ENCODE peak calls at places on chromosome 1, in eight cellular contexts. One of them, this sample, is unnamed.

GRCh38 chr1:86846166-86846647 is 67.7 kb downstream of the SELENOF start:
- DNase-seq in A549: no peak
- DNase-seq in tibial nerve: peak; percentile 7
- DNase-seq in fibroblast of the aortic adventitia: peak; percentile 99
- DNase-seq in A673: peak; percentile 95
- DNase-seq in uterus: no peak
- DNase-seq in SK-N-SH: peak; percentile 7
- DNase-seq in fibroblast of pulmonary artery: peak; percentile 91
- DNase-seq in this sample: peak; percentile 92

GRCh38 chr1:246246430-246246829 is 260.6 kb downstream of the SMYD3 start:
- DNase-seq in A549: no peak
- DNase-seq in tibial nerve: no peak
- DNase-seq in fibroblast of the aortic adventitia: peak; percentile 7
- DNase-seq in A673: no peak
- DNase-seq in uterus: no peak
- DNase-seq in SK-N-SH: no peak
- DNase-seq in fibroblast of pulmonary artery: no peak
- DNase-seq in this sample: peak; percentile 9

GRCh38 chr1:2095981-2096736 is 45.9 kb downstream of the PRKCZ start:
- DNase-seq in A549: no peak
- DNase-seq in tibial nerve: no peak
- DNase-seq in fibroblast of the aortic adventitia: no peak
- DNase-seq in A673: no peak
- DNase-seq in uterus: no peak
- DNase-seq in SK-N-SH: no peak
- DNase-seq in fibroblast of pulmonary artery: no peak
- DNase-seq in this sample: no peak

GRCh38 chr1:195941314-195941713 is 666.9 kb downstream of the KCNT2 start:
- DNase-seq in A549: no peak
- DNase-seq in tibial nerve: no peak
- DNase-seq in fibroblast of the aortic adventitia: no peak
- DNase-seq in A673: no peak
- DNase-seq in uterus: no peak
- DNase-seq in SK-N-SH: no peak
- DNase-seq in fibroblast of pulmonary artery: no peak
- DNase-seq in this sample: no peak

GRCh38 chr1:30386145-30386926 is 337.0 kb downstream of the MATN1 start:
- DNase-seq in A549: no peak
- DNase-seq in tibial nerve: no peak
- DNase-seq in fibroblast of the aortic adventitia: no peak
- DNase-seq in A673: no peak
- DNase-seq in uterus: no peak
- DNase-seq in SK-N-SH: no peak
- DNase-seq in fibroblast of pulmonary artery: no peak
- DNase-seq in this sample: no peak

GRCh38 chr1:2231667-2232254 is 3.6 kb downstream of the SKI start:
- DNase-seq in A549: no peak
- DNase-seq in tibial nerve: peak; percentile 89
- DNase-seq in fibroblast of the aortic adventitia: peak; percentile 87
- DNase-seq in A673: peak; percentile 80
- DNase-seq in uterus: peak; percentile 90
- DNase-seq in SK-N-SH: peak; percentile 88
- DNase-seq in fibroblast of pulmonary artery: peak; percentile 90
- DNase-seq in this sample: peak; percentile 84

GRCh38 chr1:229230893-229231753 is 39.8 kb upstream of the RAB4A start:
- DNase-seq in A549: peak; percentile 66
- DNase-seq in tibial nerve: no peak
- DNase-seq in fibroblast of the aortic adventitia: no peak
- DNase-seq in A673: peak; percentile 94
- DNase-seq in uterus: peak; percentile 36
- DNase-seq in SK-N-SH: no peak
- DNase-seq in fibroblast of pulmonary artery: peak; percentile 29
- DNase-seq in this sample: no peak

GRCh38 chr1:5436808-5437207 is 555.4 kb downstream of the NPHP4 start:
- DNase-seq in A549: no peak
- DNase-seq in tibial nerve: no peak
- DNase-seq in fibroblast of the aortic adventitia: no peak
- DNase-seq in A673: no peak
- DNase-seq in uterus: no peak
- DNase-seq in SK-N-SH: no peak
- DNase-seq in fibroblast of pulmonary artery: no peak
- DNase-seq in this sample: no peak

GRCh38 chr1:236809133-236809532 is 14.0 kb downstream of the MTR start:
- DNase-seq in A549: no peak
- DNase-seq in tibial nerve: no peak
- DNase-seq in fibroblast of the aortic adventitia: no peak
- DNase-seq in A673: peak; percentile 46
- DNase-seq in uterus: no peak
- DNase-seq in SK-N-SH: no peak
- DNase-seq in fibroblast of pulmonary artery: no peak
- DNase-seq in this sample: no peak

GRCh38 chr1:39490596-39491145 is 765 bp upstream of the BMP8A start:
- DNase-seq in A549: peak; percentile 11
- DNase-seq in tibial nerve: no peak
- DNase-seq in fibroblast of the aortic adventitia: no peak
- DNase-seq in A673: no peak
- DNase-seq in uterus: no peak
- DNase-seq in SK-N-SH: no peak
- DNase-seq in fibroblast of pulmonary artery: no peak
- DNase-seq in this sample: no peak
- H3K4me3 ChIP-seq in A549: peak overlapping the region; percentile 74
- H3K4me3 ChIP-seq in tibial nerve: peak overlapping the region; percentile 54
- H3K4me3 ChIP-seq in fibroblast of the aortic adventitia: no peak overlapping the region
- H3K4me3 ChIP-seq in A673: peak overlapping the region; percentile 47
- H3K4me3 ChIP-seq in uterus: peak overlapping the region; percentile 2
- H3K4me3 ChIP-seq in SK-N-SH: no peak overlapping the region
- H3K4me3 ChIP-seq in fibroblast of pulmonary artery: no peak overlapping the region
- H3K4me3 ChIP-seq in this sample: no peak overlapping the region

GRCh38 chr1:9717193-9718005 is 65.9 kb downstream of the PIK3CD start:
- DNase-seq in A549: no peak
- DNase-seq in tibial nerve: peak; percentile 63
- DNase-seq in fibroblast of the aortic adventitia: no peak
- DNase-seq in A673: no peak
- DNase-seq in uterus: peak; percentile 54
- DNase-seq in SK-N-SH: peak; percentile 65
- DNase-seq in fibroblast of pulmonary artery: no peak
- DNase-seq in this sample: no peak

GRCh38 chr1:9719978-9720722 is 68.6 kb downstream of the PIK3CD start:
- DNase-seq in A549: no peak
- DNase-seq in tibial nerve: no peak
- DNase-seq in fibroblast of the aortic adventitia: no peak
- DNase-seq in A673: no peak
- DNase-seq in uterus: no peak
- DNase-seq in SK-N-SH: no peak
- DNase-seq in fibroblast of pulmonary artery: no peak
- DNase-seq in this sample: no peak

GRCh38 chr1:9715536-9716226 is 64.2 kb downstream of the PIK3CD start:
- DNase-seq in A549: no peak
- DNase-seq in tibial nerve: no peak
- DNase-seq in fibroblast of the aortic adventitia: no peak
- DNase-seq in A673: no peak
- DNase-seq in uterus: no peak
- DNase-seq in SK-N-SH: no peak
- DNase-seq in fibroblast of pulmonary artery: no peak
- DNase-seq in this sample: no peak

GRCh38 chr1:9716404-9717192 is 65.1 kb downstream of the PIK3CD start:
- DNase-seq in A549: no peak
- DNase-seq in tibial nerve: no peak
- DNase-seq in fibroblast of the aortic adventitia: no peak
- DNase-seq in A673: no peak
- DNase-seq in uterus: no peak
- DNase-seq in SK-N-SH: no peak
- DNase-seq in fibroblast of pulmonary artery: no peak
- DNase-seq in this sample: no peak

GRCh38 chr1:9718006-9718680 is 66.6 kb downstream of the PIK3CD start:
- DNase-seq in A549: no peak
- DNase-seq in tibial nerve: no peak
- DNase-seq in fibroblast of the aortic adventitia: no peak
- DNase-seq in A673: no peak
- DNase-seq in uterus: no peak
- DNase-seq in SK-N-SH: no peak
- DNase-seq in fibroblast of pulmonary artery: no peak
- DNase-seq in this sample: no peak
- H3K4me3 ChIP-seq in A549: no peak overlapping the region
- H3K4me3 ChIP-seq in tibial nerve: no peak overlapping the region
- H3K4me3 ChIP-seq in fibroblast of the aortic adventitia: no peak overlapping the region
- H3K4me3 ChIP-seq in A673: no peak overlapping the region
- H3K4me3 ChIP-seq in uterus: no peak overlapping the region
- H3K4me3 ChIP-seq in SK-N-SH: no peak overlapping the region
- H3K4me3 ChIP-seq in fibroblast of pulmonary artery: no peak overlapping the region
- H3K4me3 ChIP-seq in this sample: no peak overlapping the region

GRCh38 chr1:203216274-203217138 is 13.0 kb downstream of the CHIT1 start:
- DNase-seq in A549: peak; percentile 60
- DNase-seq in tibial nerve: peak; percentile 79
- DNase-seq in fibroblast of the aortic adventitia: peak; percentile 84
- DNase-seq in A673: peak; percentile 81
- DNase-seq in uterus: peak; percentile 63
- DNase-seq in SK-N-SH: peak; percentile 74
- DNase-seq in fibroblast of pulmonary artery: peak; percentile 83
- DNase-seq in this sample: peak; percentile 83

GRCh38 chr1:203217139-203217621 is 12.3 kb downstream of the CHIT1 start:
- DNase-seq in A549: no peak
- DNase-seq in tibial nerve: no peak
- DNase-seq in fibroblast of the aortic adventitia: no peak
- DNase-seq in A673: no peak
- DNase-seq in uterus: no peak
- DNase-seq in SK-N-SH: no peak
- DNase-seq in fibroblast of pulmonary artery: no peak
- DNase-seq in this sample: no peak

GRCh38 chr1:203213126-203213525 is 16.3 kb downstream of the CHIT1 start:
- DNase-seq in A549: no peak
- DNase-seq in tibial nerve: no peak
- DNase-seq in fibroblast of the aortic adventitia: no peak
- DNase-seq in A673: no peak
- DNase-seq in uterus: no peak
- DNase-seq in SK-N-SH: no peak
- DNase-seq in fibroblast of pulmonary artery: no peak
- DNase-seq in this sample: no peak

GRCh38 chr1:203215573-203215972 is 13.9 kb downstream of the CHIT1 start:
- DNase-seq in A549: no peak
- DNase-seq in tibial nerve: no peak
- DNase-seq in fibroblast of the aortic adventitia: no peak
- DNase-seq in A673: no peak
- DNase-seq in uterus: no peak
- DNase-seq in SK-N-SH: no peak
- DNase-seq in fibroblast of pulmonary artery: no peak
- DNase-seq in this sample: no peak

GRCh38 chr1:203214889-203215288 is 14.6 kb downstream of the CHIT1 start:
- DNase-seq in A549: no peak
- DNase-seq in tibial nerve: no peak
- DNase-seq in fibroblast of the aortic adventitia: no peak
- DNase-seq in A673: no peak
- DNase-seq in uterus: no peak
- DNase-seq in SK-N-SH: no peak
- DNase-seq in fibroblast of pulmonary artery: no peak
- DNase-seq in this sample: no peak
- H3K4me3 ChIP-seq in A549: no peak overlapping the region
- H3K4me3 ChIP-seq in tibial nerve: no peak overlapping the region
- H3K4me3 ChIP-seq in fibroblast of the aortic adventitia: no peak overlapping the region
- H3K4me3 ChIP-seq in A673: no peak overlapping the region
- H3K4me3 ChIP-seq in uterus: no peak overlapping the region
- H3K4me3 ChIP-seq in SK-N-SH: no peak overlapping the region
- H3K4me3 ChIP-seq in fibroblast of pulmonary artery: no peak overlapping the region
- H3K4me3 ChIP-seq in this sample: no peak overlapping the region

GRCh38 chr1:45550401-45551305 is at the start of gene AKR1A1:
- DNase-seq in A549: peak; percentile 71
- DNase-seq in tibial nerve: peak; percentile 74
- DNase-seq in fibroblast of the aortic adventitia: peak; percentile 77
- DNase-seq in A673: peak; percentile 94
- DNase-seq in uterus: peak; percentile 81
- DNase-seq in SK-N-SH: peak; percentile 90
- DNase-seq in fibroblast of pulmonary artery: peak; percentile 81
- DNase-seq in this sample: peak; percentile 95

GRCh38 chr1:45551684-45552083 is 1.1 kb downstream of the AKR1A1 start:
- DNase-seq in A549: no peak
- DNase-seq in tibial nerve: no peak
- DNase-seq in fibroblast of the aortic adventitia: no peak
- DNase-seq in A673: no peak
- DNase-seq in uterus: no peak
- DNase-seq in SK-N-SH: no peak
- DNase-seq in fibroblast of pulmonary artery: no peak
- DNase-seq in this sample: no peak

GRCh38 chr1:45554198-45554597 is 3.6 kb downstream of the AKR1A1 start:
- DNase-seq in A549: no peak
- DNase-seq in tibial nerve: no peak
- DNase-seq in fibroblast of the aortic adventitia: no peak
- DNase-seq in A673: no peak
- DNase-seq in uterus: no peak
- DNase-seq in SK-N-SH: no peak
- DNase-seq in fibroblast of pulmonary artery: no peak
- DNase-seq in this sample: no peak

GRCh38 chr1:45557422-45557944 is 6.9 kb downstream of the AKR1A1 start:
- DNase-seq in A549: no peak
- DNase-seq in tibial nerve: no peak
- DNase-seq in fibroblast of the aortic adventitia: no peak
- DNase-seq in A673: no peak
- DNase-seq in uterus: no peak
- DNase-seq in SK-N-SH: no peak
- DNase-seq in fibroblast of pulmonary artery: no peak
- DNase-seq in this sample: no peak

GRCh38 chr1:45552309-45552708 is 1.7 kb downstream of the AKR1A1 start:
- DNase-seq in A549: no peak
- DNase-seq in tibial nerve: no peak
- DNase-seq in fibroblast of the aortic adventitia: no peak
- DNase-seq in A673: no peak
- DNase-seq in uterus: no peak
- DNase-seq in SK-N-SH: no peak
- DNase-seq in fibroblast of pulmonary artery: no peak
- DNase-seq in this sample: no peak
- H3K4me3 ChIP-seq in A549: peak overlapping the region; percentile 72
- H3K4me3 ChIP-seq in tibial nerve: no peak overlapping the region
- H3K4me3 ChIP-seq in fibroblast of the aortic adventitia: no peak overlapping the region
- H3K4me3 ChIP-seq in A673: peak overlapping the region; percentile 69
- H3K4me3 ChIP-seq in uterus: no peak overlapping the region
- H3K4me3 ChIP-seq in SK-N-SH: no peak overlapping the region
- H3K4me3 ChIP-seq in fibroblast of pulmonary artery: no peak overlapping the region
- H3K4me3 ChIP-seq in this sample: peak overlapping the region; percentile 83

DNA sequence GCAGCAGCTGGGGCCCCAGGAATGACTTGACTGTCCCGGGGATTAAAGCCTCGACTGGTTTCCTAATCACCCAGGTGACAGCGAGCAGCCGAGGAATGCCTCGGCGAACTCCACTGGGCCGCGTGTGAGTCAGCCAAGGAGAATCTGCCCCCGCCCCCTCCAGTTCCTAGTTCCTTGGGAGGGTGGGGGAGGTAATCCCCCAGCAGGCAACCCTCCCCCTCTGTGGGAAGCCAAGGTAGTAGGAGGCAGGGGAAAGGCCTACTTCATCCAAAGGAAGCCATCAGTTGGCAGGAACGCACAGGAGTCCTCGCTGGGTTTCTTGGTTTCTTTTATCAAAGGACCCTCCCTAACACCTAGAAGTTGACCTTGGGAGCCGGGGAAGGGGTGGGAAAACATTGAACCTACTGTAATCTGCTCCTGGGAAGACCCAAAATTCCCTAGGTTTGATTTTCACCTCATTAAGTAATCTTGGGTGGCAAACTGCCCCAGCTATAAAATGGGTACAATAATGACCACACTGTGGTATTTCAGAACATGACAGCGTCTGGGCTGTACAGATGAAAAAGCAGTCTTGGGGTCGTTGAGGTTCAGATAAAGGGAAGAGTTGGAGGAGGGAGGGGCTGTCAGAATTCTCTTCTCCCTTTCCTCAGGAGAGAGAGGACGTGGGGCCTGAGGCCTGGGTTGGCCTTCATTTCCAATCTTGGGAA is 1.4 kb downstream of the TENT5B start:
- DNase-seq in A549: peak; percentile 83
- DNase-seq in tibial nerve: no peak
- DNase-seq in fibroblast of the aortic adventitia: peak; percentile 65
- DNase-seq in A673: peak; percentile 74
- DNase-seq in uterus: peak; percentile 87
- DNase-seq in SK-N-SH: no peak
- DNase-seq in fibroblast of pulmonary artery: peak; percentile 88
- DNase-seq in this sample: peak; percentile 83
- H3K4me3 ChIP-seq in A549: no peak overlapping the region
- H3K4me3 ChIP-seq in tibial nerve: peak overlapping the region; percentile 57
- H3K4me3 ChIP-seq in fibroblast of the aortic adventitia: no peak overlapping the region
- H3K4me3 ChIP-seq in A673: no peak overlapping the region
- H3K4me3 ChIP-seq in uterus: peak overlapping the region; percentile 52
- H3K4me3 ChIP-seq in SK-N-SH: no peak overlapping the region
- H3K4me3 ChIP-seq in fibroblast of pulmonary artery: no peak overlapping the region
- H3K4me3 ChIP-seq in this sample: peak overlapping the region; percentile 39